ENCODE peak calls at places on chromosomes 5 and 9, in four cellular contexts. I, U, D and M are unnamed samples.

GRCh38 chr9:137551656-137552534 is at the start of gene MRPL41:
- DNase-seq in I (peak; percentile 91), U (peak; percentile 90), D (peak; percentile 97), M (peak; percentile 97)

GRCh38 chr5:126988021-126988569 is 42.3 kb downstream of the MARCHF3 start:
- DNase-seq in I (no peak), U (no peak), D (no peak), M (no peak)

GRCh38 chr9:5667391-5667790 is 38.5 kb downstream of the RIC1 start:
- DNase-seq in I (no peak), U (no peak), D (no peak), M (no peak)

GRCh38 chr9:74887041-74887980 is at the start of gene TRPM6:
- DNase-seq in I (peak; percentile 71), U (peak; percentile 85), D (peak; percentile 38), M (peak; percentile 47)

GRCh38 chr9:100014846-100015245 is 84.0 kb downstream of the ERP44 start:
- DNase-seq in I (no peak), U (no peak), D (no peak), M (no peak)

GRCh38 chr5:74272831-74273545 is 367.5 kb downstream of the ENC1 start:
- DNase-seq in I (no peak), U (no peak), D (no peak), M (no peak)

GRCh38 chr9:26856413-26857032 is 36.1 kb downstream of the CAAP1 start:
- DNase-seq in I (peak; percentile 70), U (peak; percentile 88), D (peak; percentile 4), M (no peak)

GRCh38 chr9:138069731-138070456 is 192.3 kb downstream of the CACNA1B start:
- DNase-seq in I (no peak), U (no peak), D (no peak), M (no peak)

GRCh38 chr9:34719021-34719768 is 9.3 kb upstream of the CCL21 start:
- DNase-seq in I (no peak), U (no peak), D (no peak), M (no peak)

GRCh38 chr5:122129332-122129731 is at the start of gene ZNF474:
- DNase-seq in I (peak; percentile 98), U (peak; percentile 8), D (no peak), M (no peak)